ENCODE peak calls at places on chromosomes 4 and X, in nine cellular contexts. One of them, this sample, is unnamed.

GRCh38 chr4:749771-750666 is 44.4 kb downstream of the PCGF3 start:
- DNase-seq in tibial artery: no peak
- DNase-seq in foreskin fibroblast: no peak
- DNase-seq in upper lobe of right lung: no peak
- DNase-seq in colonic mucosa: no peak
- DNase-seq in epithelial cell of esophagus: no peak
- DNase-seq in psoas muscle: peak
- DNase-seq in A549: no peak
- DNase-seq in B cell: no peak
- DNase-seq in this sample: no peak

GRCh38 chr4:7362862-7363430 is 71.8 kb downstream of the PSAPL1 start:
- DNase-seq in upper lobe of right lung: no peak
- DNase-seq in B cell: no peak
- DNase-seq in psoas muscle: no peak
- DNase-seq in epithelial cell of esophagus: no peak
- DNase-seq in colonic mucosa: no peak
- DNase-seq in tibial artery: no peak
- DNase-seq in A549: no peak
- DNase-seq in foreskin fibroblast: no peak
- DNase-seq in this sample: no peak

GRCh38 chr4:114598191-114599121 is at the start of gene UGT8:
- DNase-seq in epithelial cell of esophagus: peak
- DNase-seq in colonic mucosa: peak
- DNase-seq in tibial artery: no peak
- DNase-seq in foreskin fibroblast: peak
- DNase-seq in psoas muscle: peak
- DNase-seq in A549: peak
- DNase-seq in upper lobe of right lung: peak
- DNase-seq in B cell: peak
- DNase-seq in this sample: peak

GRCh38 chrX:150546711-150547153 is 21.7 kb upstream of the MTM1 start:
- DNase-seq in psoas muscle: no peak
- DNase-seq in colonic mucosa: no peak
- DNase-seq in A549: no peak
- DNase-seq in epithelial cell of esophagus: no peak
- DNase-seq in tibial artery: peak
- DNase-seq in foreskin fibroblast: no peak
- DNase-seq in B cell: no peak
- DNase-seq in upper lobe of right lung: no peak
- DNase-seq in this sample: no peak

GRCh38 chr4:18025263-18025662 is 3.7 kb upstream of the LCORL start:
- DNase-seq in tibial artery: no peak
- DNase-seq in B cell: no peak
- DNase-seq in foreskin fibroblast: no peak
- DNase-seq in psoas muscle: no peak
- DNase-seq in colonic mucosa: no peak
- DNase-seq in upper lobe of right lung: no peak
- DNase-seq in epithelial cell of esophagus: no peak
- DNase-seq in A549: no peak
- DNase-seq in this sample: no peak

GRCh38 chr4:89661490-89661889 is 175.5 kb downstream of the SNCA start:
- DNase-seq in B cell: no peak
- DNase-seq in psoas muscle: no peak
- DNase-seq in foreskin fibroblast: peak
- DNase-seq in epithelial cell of esophagus: peak
- DNase-seq in tibial artery: no peak
- DNase-seq in colonic mucosa: no peak
- DNase-seq in A549: no peak
- DNase-seq in upper lobe of right lung: no peak
- DNase-seq in this sample: no peak

GRCh38 chr4:57426779-57427395 is 316.7 kb upstream of the IGFBP7 start:
- DNase-seq in A549: peak
- DNase-seq in upper lobe of right lung: peak
- DNase-seq in foreskin fibroblast: peak
- DNase-seq in epithelial cell of esophagus: peak
- DNase-seq in tibial artery: peak
- DNase-seq in B cell: no peak
- DNase-seq in colonic mucosa: peak
- DNase-seq in psoas muscle: peak
- DNase-seq in this sample: peak

GRCh38 chrX:20378291-20378920 is 111.7 kb upstream of the RPS6KA3 start:
- DNase-seq in A549: peak
- DNase-seq in epithelial cell of esophagus: peak
- DNase-seq in colonic mucosa: peak
- DNase-seq in psoas muscle: no peak
- DNase-seq in tibial artery: no peak
- DNase-seq in upper lobe of right lung: no peak
- DNase-seq in foreskin fibroblast: no peak
- DNase-seq in B cell: no peak
- DNase-seq in this sample: no peak

GRCh38 chr4:176191974-176192373 is 3.4 kb downstream of the SPATA4 start:
- DNase-seq in epithelial cell of esophagus: no peak
- DNase-seq in A549: peak
- DNase-seq in upper lobe of right lung: no peak
- DNase-seq in psoas muscle: no peak
- DNase-seq in tibial artery: no peak
- DNase-seq in foreskin fibroblast: peak
- DNase-seq in B cell: no peak
- DNase-seq in colonic mucosa: no peak
- DNase-seq in this sample: no peak

GRCh38 chr4:55356991-55357461 is 11.0 kb downstream of the SRD5A3 start:
- DNase-seq in B cell: no peak
- DNase-seq in psoas muscle: no peak
- DNase-seq in colonic mucosa: no peak
- DNase-seq in epithelial cell of esophagus: peak
- DNase-seq in foreskin fibroblast: peak
- DNase-seq in A549: peak
- DNase-seq in tibial artery: no peak
- DNase-seq in upper lobe of right lung: no peak
- DNase-seq in this sample: no peak

GRCh38 chr4:172998527-172999469 is 169.8 kb upstream of the GALNT7 start:
- DNase-seq in tibial artery: no peak
- DNase-seq in A549: peak
- DNase-seq in psoas muscle: no peak
- DNase-seq in upper lobe of right lung: no peak
- DNase-seq in colonic mucosa: no peak
- DNase-seq in epithelial cell of esophagus: peak
- DNase-seq in B cell: no peak
- DNase-seq in foreskin fibroblast: peak
- DNase-seq in this sample: no peak

GRCh38 chr4:13531609-13531998 is 12.7 kb downstream of the NKX3-2 start:
- DNase-seq in B cell: no peak
- DNase-seq in upper lobe of right lung: no peak
- DNase-seq in epithelial cell of esophagus: no peak
- DNase-seq in colonic mucosa: no peak
- DNase-seq in psoas muscle: no peak
- DNase-seq in A549: no peak
- DNase-seq in tibial artery: no peak
- DNase-seq in foreskin fibroblast: no peak
- DNase-seq in this sample: no peak

GRCh38 chrX:140190441-140191108 is 225.3 kb upstream of the CXorf66 start:
- DNase-seq in foreskin fibroblast: no peak
- DNase-seq in epithelial cell of esophagus: peak
- DNase-seq in tibial artery: no peak
- DNase-seq in B cell: no peak
- DNase-seq in colonic mucosa: no peak
- DNase-seq in upper lobe of right lung: no peak
- DNase-seq in psoas muscle: no peak
- DNase-seq in A549: no peak
- DNase-seq in this sample: no peak

GRCh38 chr4:104475652-104476051 is 19.0 kb downstream of the CXXC4 start:
- DNase-seq in tibial artery: no peak
- DNase-seq in epithelial cell of esophagus: no peak
- DNase-seq in foreskin fibroblast: no peak
- DNase-seq in A549: no peak
- DNase-seq in B cell: no peak
- DNase-seq in upper lobe of right lung: no peak
- DNase-seq in colonic mucosa: no peak
- DNase-seq in psoas muscle: no peak
- DNase-seq in this sample: no peak

GRCh38 chr4:151865327-151865726 is 104.5 kb upstream of the GATB start:
- DNase-seq in upper lobe of right lung: peak
- DNase-seq in psoas muscle: peak
- DNase-seq in tibial artery: peak
- DNase-seq in A549: no peak
- DNase-seq in epithelial cell of esophagus: no peak
- DNase-seq in B cell: no peak
- DNase-seq in colonic mucosa: peak
- DNase-seq in foreskin fibroblast: peak
- DNase-seq in this sample: no peak

GRCh38 chrX:137573356-137574101 is 7.6 kb downstream of the ZIC3 start:
- DNase-seq in foreskin fibroblast: no peak
- DNase-seq in psoas muscle: no peak
- DNase-seq in A549: no peak
- DNase-seq in upper lobe of right lung: no peak
- DNase-seq in tibial artery: no peak
- DNase-seq in B cell: no peak
- DNase-seq in colonic mucosa: no peak
- DNase-seq in epithelial cell of esophagus: no peak
- DNase-seq in this sample: no peak

DNA sequence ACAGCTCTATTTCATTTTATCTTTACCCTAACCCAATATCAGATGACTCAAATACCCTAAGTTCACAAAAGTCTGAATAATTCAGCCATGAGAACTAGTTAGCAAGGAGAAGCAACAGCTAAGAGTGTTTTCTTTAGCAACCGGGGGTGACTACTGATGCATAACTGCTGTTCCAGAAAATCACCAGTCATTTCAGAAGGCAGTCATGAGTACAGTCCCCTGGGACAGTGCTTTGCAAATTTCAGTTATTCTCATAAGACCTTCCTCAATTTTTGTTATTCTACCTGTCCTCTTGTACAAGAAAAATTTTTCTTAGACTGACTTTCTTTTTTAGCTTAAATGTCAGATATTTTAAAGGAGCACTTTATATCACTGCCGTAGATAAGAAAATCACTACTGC is 16.4 kb downstream of the BANK1 start:
- DNase-seq in B cell: peak
- DNase-seq in tibial artery: no peak
- DNase-seq in colonic mucosa: no peak
- DNase-seq in foreskin fibroblast: no peak
- DNase-seq in upper lobe of right lung: no peak
- DNase-seq in epithelial cell of esophagus: no peak
- DNase-seq in psoas muscle: no peak
- DNase-seq in A549: peak
- DNase-seq in this sample: no peak
- TF ChIP-seq CTCF in B cell: peak
- TF ChIP-seq CTCF in tibial artery: no peak
- TF ChIP-seq CTCF in colonic mucosa: no peak
- TF ChIP-seq CTCF in foreskin fibroblast: no peak
- TF ChIP-seq CTCF in upper lobe of right lung: no peak
- TF ChIP-seq CTCF in epithelial cell of esophagus: no peak
- TF ChIP-seq CTCF in psoas muscle: no peak
- TF ChIP-seq CTCF in A549: no peak
- TF ChIP-seq CTCF in this sample: no peak

GRCh38 chrX:40066700-40067099 is 31.1 kb downstream of the BCOR start:
- DNase-seq in epithelial cell of esophagus: no peak
- DNase-seq in tibial artery: no peak
- DNase-seq in foreskin fibroblast: no peak
- DNase-seq in psoas muscle: no peak
- DNase-seq in B cell: no peak
- DNase-seq in A549: no peak
- DNase-seq in colonic mucosa: no peak
- DNase-seq in upper lobe of right lung: no peak
- DNase-seq in this sample: no peak

GRCh38 chrX:40065291-40066046 is 32.3 kb downstream of the BCOR start:
- DNase-seq in foreskin fibroblast: no peak
- DNase-seq in tibial artery: no peak
- DNase-seq in colonic mucosa: no peak
- DNase-seq in A549: no peak
- DNase-seq in psoas muscle: no peak
- DNase-seq in upper lobe of right lung: peak
- DNase-seq in epithelial cell of esophagus: no peak
- DNase-seq in B cell: no peak
- DNase-seq in this sample: no peak

GRCh38 chrX:40064055-40064597 is 33.6 kb downstream of the BCOR start:
- DNase-seq in foreskin fibroblast: no peak
- DNase-seq in tibial artery: no peak
- DNase-seq in B cell: no peak
- DNase-seq in epithelial cell of esophagus: no peak
- DNase-seq in A549: no peak
- DNase-seq in colonic mucosa: no peak
- DNase-seq in psoas muscle: no peak
- DNase-seq in upper lobe of right lung: no peak
- DNase-seq in this sample: no peak

GRCh38 chrX:40072246-40072645 is 25.5 kb downstream of the BCOR start:
- DNase-seq in foreskin fibroblast: no peak
- DNase-seq in psoas muscle: no peak
- DNase-seq in A549: no peak
- DNase-seq in upper lobe of right lung: no peak
- DNase-seq in B cell: no peak
- DNase-seq in epithelial cell of esophagus: no peak
- DNase-seq in colonic mucosa: no peak
- DNase-seq in tibial artery: no peak
- DNase-seq in this sample: no peak

GRCh38 chrX:40068048-40068447 is 29.7 kb downstream of the BCOR start:
- DNase-seq in epithelial cell of esophagus: no peak
- DNase-seq in psoas muscle: no peak
- DNase-seq in B cell: no peak
- DNase-seq in upper lobe of right lung: no peak
- DNase-seq in tibial artery: no peak
- DNase-seq in A549: peak
- DNase-seq in colonic mucosa: no peak
- DNase-seq in foreskin fibroblast: peak
- DNase-seq in this sample: no peak
- TF ChIP-seq CTCF in epithelial cell of esophagus: peak
- TF ChIP-seq CTCF in psoas muscle: no peak
- TF ChIP-seq CTCF in B cell: no peak
- TF ChIP-seq CTCF in upper lobe of right lung: no peak
- TF ChIP-seq CTCF in tibial artery: no peak
- TF ChIP-seq CTCF in A549: no peak
- TF ChIP-seq CTCF in colonic mucosa: no peak
- TF ChIP-seq CTCF in foreskin fibroblast: no peak
- TF ChIP-seq CTCF in this sample: no peak

DNA sequence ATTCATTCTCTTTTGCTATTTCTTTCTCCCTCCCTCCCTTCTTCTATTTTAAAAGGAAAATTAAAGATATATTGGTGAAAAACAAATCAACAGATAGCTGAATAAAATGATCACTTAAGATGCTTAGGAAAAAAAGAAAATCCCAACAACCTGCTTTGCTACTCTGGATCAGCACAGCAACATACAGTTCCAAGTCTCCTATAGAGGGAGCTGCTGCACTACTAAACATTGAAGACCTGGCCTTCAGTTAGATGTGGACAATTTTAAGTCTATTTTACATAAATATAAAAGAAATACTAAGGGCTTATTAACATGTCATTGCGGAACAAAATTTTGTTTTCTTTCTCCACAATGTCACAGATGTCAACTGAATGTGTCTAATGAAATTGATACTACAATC is 226.4 kb downstream of the MAGEB5 start:
- DNase-seq in upper lobe of right lung: no peak
- DNase-seq in psoas muscle: no peak
- DNase-seq in B cell: no peak
- DNase-seq in colonic mucosa: no peak
- DNase-seq in A549: peak
- DNase-seq in epithelial cell of esophagus: peak
- DNase-seq in foreskin fibroblast: peak
- DNase-seq in tibial artery: no peak
- DNase-seq in this sample: peak
- TF ChIP-seq CTCF in upper lobe of right lung: no peak
- TF ChIP-seq CTCF in psoas muscle: peak
- TF ChIP-seq CTCF in B cell: no peak
- TF ChIP-seq CTCF in colonic mucosa: no peak
- TF ChIP-seq CTCF in A549: no peak
- TF ChIP-seq CTCF in epithelial cell of esophagus: peak
- TF ChIP-seq CTCF in foreskin fibroblast: peak
- TF ChIP-seq CTCF in tibial artery: no peak
- TF ChIP-seq CTCF in this sample: no peak

GRCh38 chr4:93199492-93199891 is 629.1 kb upstream of the ATOH1 start:
- DNase-seq in epithelial cell of esophagus: peak
- DNase-seq in foreskin fibroblast: peak
- DNase-seq in tibial artery: no peak
- DNase-seq in A549: peak
- DNase-seq in colonic mucosa: no peak
- DNase-seq in B cell: no peak
- DNase-seq in upper lobe of right lung: no peak
- DNase-seq in psoas muscle: no peak
- DNase-seq in this sample: peak
- TF ChIP-seq CTCF in epithelial cell of esophagus: peak
- TF ChIP-seq CTCF in foreskin fibroblast: peak
- TF ChIP-seq CTCF in tibial artery: peak
- TF ChIP-seq CTCF in A549: peak
- TF ChIP-seq CTCF in colonic mucosa: no peak
- TF ChIP-seq CTCF in B cell: no peak
- TF ChIP-seq CTCF in upper lobe of right lung: peak
- TF ChIP-seq CTCF in psoas muscle: peak
- TF ChIP-seq CTCF in this sample: peak

This sample was measured in endothelial cell.